ENCODE peak calls at places on chromosomes 13 and 19, in six cellular contexts. V is K562, L is suprapubic skin, J is A549, O is GM12878, X is H1. W is an unnamed sample.

GRCh38 chr13:112510002-112510780 is 77.8 kb downstream of the TUBGCP3 start:
- DNase-seq in L (no peak), X (peak), O (no peak), V (peak), J (peak), W (no peak)

GRCh38 chr19:11457115-11457514 is 21.7 kb downstream of the PRKCSH start:
- DNase-seq in O (no peak), V (no peak), X (no peak), L (no peak), J (no peak), W (no peak)

GRCh38 chr13:106566682-106567420 is 1.1 kb downstream of the ARGLU1 start:
- DNase-seq in L (no peak), O (no peak), J (peak), X (no peak), V (peak), W (peak)

GRCh38 chr13:66375756-66376155 is 854.4 kb downstream of the PCDH9 start:
- DNase-seq in J (no peak), O (no peak), X (no peak), L (no peak), V (no peak), W (no peak)

GRCh38 chr19:46384396-46384795 is 29.0 kb downstream of the CCDC8 start:
- DNase-seq in L (peak), O (no peak), J (no peak), X (no peak), V (no peak), W (no peak)

GRCh38 chr13:29909975-29910674 is 59.7 kb upstream of the UBL3 start:
- DNase-seq in J (no peak), O (no peak), V (no peak), L (no peak), X (no peak), W (no peak)

GRCh38 chr13:101398920-101399319 is 17.4 kb downstream of the NALCN start:
- DNase-seq in X (no peak), L (no peak), J (no peak), O (no peak), V (no peak), W (no peak)

GRCh38 chr13:28493740-28494536 is 990 bp downstream of the FLT1 start:
- DNase-seq in O (no peak), L (no peak), V (no peak), X (peak), J (no peak), W (no peak)

GRCh38 chr19:10861118-10861651 is 10.2 kb upstream of the CARM1 start:
- DNase-seq in X (peak), V (peak), O (no peak), J (no peak), L (no peak), W (peak)

GRCh38 chr19:53333466-53334449 is at the start of gene ZNF845:
- DNase-seq in X (peak), L (peak), V (peak), O (peak), J (peak), W (peak)
- TF ChIP-seq POLR2A in X (peak), L (peak), V (peak), O (peak), J (peak), W (no peak)

DNA sequence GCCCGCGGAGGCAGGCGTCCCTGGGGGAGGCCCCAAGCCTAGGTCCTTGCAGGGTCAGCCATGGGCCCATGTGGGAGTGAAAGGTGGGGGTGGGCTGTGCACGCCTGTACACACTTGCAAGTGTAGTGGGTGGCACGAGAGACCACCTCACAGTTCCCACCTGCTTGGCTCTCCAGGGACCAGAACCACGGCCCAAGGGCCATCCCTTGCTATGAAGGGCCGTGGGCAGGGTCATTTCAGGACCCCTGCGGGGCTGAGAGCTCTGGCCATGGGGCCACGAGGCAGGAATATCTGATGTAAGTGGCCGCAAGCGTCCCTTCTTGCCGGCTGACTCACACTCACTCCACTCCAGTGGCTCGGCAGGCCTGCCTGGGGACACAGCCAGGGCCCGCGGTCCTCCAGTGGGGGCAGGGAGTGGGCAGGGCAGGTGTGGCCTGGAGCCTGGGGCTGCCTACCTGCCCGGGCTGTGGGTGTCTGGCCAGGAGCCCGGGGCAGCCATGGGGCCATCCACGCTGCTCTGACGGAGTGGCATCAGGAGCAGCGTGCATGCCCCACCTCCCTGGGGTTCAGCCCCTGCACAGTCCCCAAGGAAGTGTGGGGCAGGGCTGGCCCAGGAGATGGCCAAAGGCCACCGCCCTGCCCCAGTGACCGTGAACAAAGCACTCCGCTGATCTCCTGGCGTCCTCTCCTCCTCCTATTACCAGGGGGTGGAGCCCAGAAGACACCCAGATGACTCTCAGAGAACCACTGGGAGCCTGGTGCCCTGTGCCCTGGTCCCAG is 8.6 kb upstream of the MKNK2 start:
- DNase-seq in J (peak), V (peak), X (no peak), O (no peak), L (peak), W (peak)
- TF ChIP-seq EP300 in J (peak), V (peak), X (no peak), O (no peak), L (no peak), W (no peak)

DNA sequence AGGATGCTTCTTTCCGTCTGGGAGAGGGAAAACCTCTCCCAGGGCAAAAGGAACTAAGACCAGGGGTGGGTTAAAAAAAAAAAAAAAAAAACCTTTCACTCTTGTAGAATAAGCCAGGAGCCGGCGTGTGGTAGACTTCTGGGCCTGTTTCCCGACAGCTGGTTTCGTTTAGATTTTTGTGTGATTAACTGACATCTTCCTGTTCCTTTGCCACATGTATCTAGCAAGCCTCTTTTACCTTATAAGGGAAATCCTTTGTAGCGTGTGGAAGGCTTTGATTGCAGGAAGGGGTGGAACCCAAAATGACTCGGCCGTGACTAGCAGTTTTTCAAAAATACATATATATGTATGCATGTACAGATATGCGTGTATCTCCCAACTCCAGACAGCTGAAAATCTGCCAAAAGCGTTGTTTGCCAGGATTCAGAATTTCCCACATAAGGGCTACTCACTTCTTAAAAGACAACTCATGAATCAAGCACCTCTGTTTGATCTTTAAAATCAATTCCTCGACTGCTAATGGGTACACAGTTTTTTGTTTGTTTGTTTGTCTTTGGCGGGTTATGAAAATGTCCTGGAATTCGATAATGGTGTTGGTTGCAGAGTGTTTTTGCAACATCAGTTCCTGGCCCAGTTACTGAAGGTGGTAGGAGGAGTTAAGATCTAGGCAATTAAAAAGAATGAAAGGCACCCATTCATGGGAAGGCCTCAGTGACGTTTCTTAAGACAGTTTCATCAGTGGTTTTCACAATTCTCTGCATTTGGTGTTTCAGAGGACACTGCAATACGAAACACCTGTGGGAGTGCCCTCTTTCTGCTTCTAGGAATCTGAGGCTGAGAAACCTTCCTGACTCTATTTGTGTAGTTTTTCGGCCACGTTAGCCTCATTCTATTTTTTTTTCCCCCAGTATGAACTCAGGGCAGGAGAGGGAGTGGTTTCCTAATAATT is 2.7 kb downstream of the TPM4 start:
- DNase-seq in J (no peak), L (peak), X (no peak), V (peak), O (peak), W (peak)
- H3K4me3 ChIP-seq in J (peak), L (peak), X (peak), V (peak), O (peak), W (peak)

DNA sequence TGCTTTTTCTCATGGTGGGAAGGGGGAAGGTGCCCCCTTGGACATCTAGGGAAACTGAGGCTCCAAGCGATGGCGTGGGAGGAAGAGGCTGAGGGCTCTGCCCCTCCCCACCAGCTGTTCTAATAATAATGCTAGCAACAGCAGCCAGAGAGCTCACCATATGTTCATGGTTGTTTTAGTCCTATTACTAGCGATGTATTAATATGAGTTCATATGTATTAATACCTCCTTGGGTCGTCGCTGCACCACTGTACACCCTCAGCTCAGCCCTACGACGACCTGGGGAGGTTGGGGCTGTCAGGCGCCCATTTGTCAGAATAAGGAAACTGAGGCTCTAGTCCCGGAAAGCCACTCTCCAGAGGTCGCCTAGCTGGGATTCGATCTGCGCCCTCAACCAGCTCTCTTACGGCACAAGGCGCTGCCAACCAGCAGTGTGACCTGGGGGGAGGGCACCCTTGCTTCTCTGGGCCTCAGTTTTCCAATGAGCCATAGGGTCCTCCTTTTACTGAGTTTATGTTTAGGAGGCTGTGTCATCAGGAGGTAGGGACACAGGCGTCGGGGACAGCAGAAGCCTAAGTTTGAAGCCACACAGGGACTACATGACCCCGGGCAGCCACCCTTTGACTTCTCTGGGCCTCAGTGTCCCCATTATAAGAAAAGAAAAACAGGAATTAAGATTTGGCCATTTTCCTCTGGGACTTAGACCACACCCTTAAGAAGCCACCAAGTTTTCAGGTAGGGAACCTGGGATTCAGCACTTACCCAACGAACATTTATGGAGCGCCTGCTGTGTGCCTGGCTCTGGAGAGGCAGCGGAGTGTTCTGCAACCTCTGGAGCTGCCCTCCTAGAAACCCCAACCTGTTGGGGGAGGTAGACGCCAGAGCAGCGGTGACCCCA is 664 bp downstream of the MAST3 start:
- DNase-seq in O (no peak), X (no peak), J (no peak), L (no peak), V (peak), W (no peak)
- TF ChIP-seq POLR2A in O (no peak), X (no peak), J (no peak), L (no peak), V (no peak), W (no peak)

W was measured in stomach.